ENCODE peak calls at places on chromosome 16, in five cellular contexts. X, C, L, Q and I are unnamed samples.

GRCh38 chr16:19294156-19294649 is 8.7 kb downstream of the CLEC19A start:
- DNase-seq in X (no peak), C (no peak), L (no peak), Q (peak), I (no peak)

GRCh38 chr16:87641721-87642120 is 39.4 kb downstream of the JPH3 start:
- DNase-seq in X (no peak), C (no peak), L (no peak), Q (no peak), I (no peak)

GRCh38 chr16:69294051-69294450 is 17.1 kb upstream of the VPS4A start:
- DNase-seq in X (peak), C (no peak), L (no peak), Q (no peak), I (no peak)

GRCh38 chr16:54503011-54503410 is 216.4 kb upstream of the IRX3 start:
- DNase-seq in X (no peak), C (no peak), L (no peak), Q (no peak), I (no peak)

GRCh38 chr16:23101012-23101550 is 48.2 kb downstream of the USP31 start:
- DNase-seq in X (no peak), C (no peak), L (no peak), Q (no peak), I (no peak)

GRCh38 chr16:22335668-22336246 is 38.5 kb downstream of the POLR3E start:
- DNase-seq in X (no peak), C (no peak), L (no peak), Q (no peak), I (no peak)

GRCh38 chr16:47358816-47359215 is 102.0 kb downstream of the ITFG1 start:
- DNase-seq in X (peak), C (no peak), L (no peak), Q (no peak), I (peak)

GRCh38 chr16:13391337-13391736 is 489.9 kb downstream of the SHISA9 start:
- DNase-seq in X (no peak), C (no peak), L (no peak), Q (peak), I (no peak)

GRCh38 chr16:14489460-14489859 is 140.6 kb downstream of the PARN start:
- DNase-seq in X (peak), C (peak), L (peak), Q (no peak), I (peak)

GRCh38 chr16:78748471-78748929 is 649.0 kb downstream of the WWOX start:
- DNase-seq in X (no peak), C (no peak), L (peak), Q (no peak), I (no peak)

GRCh38 chr16:76277099-76278030 is at the start of gene CNTNAP4:
- DNase-seq in X (no peak), C (no peak), L (peak), Q (no peak), I (no peak)

GRCh38 chr16:55043499-55043898 is 112.8 kb downstream of the IRX5 start:
- DNase-seq in X (no peak), C (no peak), L (no peak), Q (no peak), I (no peak)

GRCh38 chr16:2001456-2002355 is 7.9 kb downstream of the ZNF598 start:
- DNase-seq in X (no peak), C (no peak), L (no peak), Q (no peak), I (no peak)

GRCh38 chr16:3690991-3691720 is 26.2 kb downstream of the TRAP1 start:
- DNase-seq in X (no peak), C (no peak), L (no peak), Q (no peak), I (no peak)

GRCh38 chr16:19118938-19119431 is 5.2 kb downstream of the ITPRIPL2 start:
- DNase-seq in X (peak), C (no peak), L (no peak), Q (no peak), I (peak)

GRCh38 chr16:89506113-89506504 is 2.1 kb upstream of the SPG7 start:
- DNase-seq in X (no peak), C (no peak), L (no peak), Q (no peak), I (no peak)

GRCh38 chr16:89506791-89507191 is 1.4 kb upstream of the SPG7 start:
- DNase-seq in X (no peak), C (no peak), L (no peak), Q (no peak), I (peak)

GRCh38 chr16:89505204-89506112 is 2.7 kb upstream of the SPG7 start:
- DNase-seq in X (peak), C (peak), L (no peak), Q (peak), I (peak)

GRCh38 chr16:89507834-89508590 is at the start of gene SPG7:
- DNase-seq in X (peak), C (peak), L (peak), Q (peak), I (peak)

GRCh38 chr16:89507219-89507833 is 877 bp upstream of the SPG7 start:
- DNase-seq in X (no peak), C (no peak), L (no peak), Q (no peak), I (no peak)
- TF ChIP-seq MXI1 in X (no peak), C (no peak), L (no peak), Q (no peak), I (no peak)

GRCh38 chr16:8585942-8586341 is 4.4 kb downstream of the TMEM114 start:
- DNase-seq in X (no peak), C (no peak), L (no peak), Q (no peak), I (no peak)
- TF ChIP-seq MXI1 in X (no peak), C (no peak), L (no peak), Q (no peak), I (no peak)

DNA sequence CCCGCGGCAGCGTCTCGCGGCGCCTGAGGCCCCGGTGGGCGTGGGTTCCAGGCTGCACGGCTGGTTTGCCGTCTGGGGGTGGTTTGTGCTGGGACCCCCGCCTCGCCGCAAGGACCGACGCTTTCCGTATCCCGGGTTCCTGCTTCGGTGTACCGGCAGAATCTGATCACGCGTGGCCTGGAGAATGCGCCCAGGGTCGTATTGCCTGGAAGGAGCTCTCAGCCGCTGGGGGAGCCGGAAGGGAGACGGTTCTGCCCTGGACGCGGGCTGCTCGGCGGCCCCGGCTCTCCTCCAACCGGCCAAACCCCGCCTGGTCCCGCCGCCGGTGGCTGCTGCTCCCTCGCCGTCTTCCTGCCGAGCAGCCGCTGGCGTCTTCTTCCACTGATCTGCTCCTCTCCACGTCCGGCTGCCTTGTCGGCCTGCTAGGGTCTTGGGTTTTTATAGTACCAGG is 39.8 kb downstream of the ZNF778 start:
- DNase-seq in X (no peak), C (no peak), L (peak), Q (no peak), I (no peak)
- TF ChIP-seq MXI1 in X (no peak), C (no peak), L (no peak), Q (no peak), I (no peak)

DNA sequence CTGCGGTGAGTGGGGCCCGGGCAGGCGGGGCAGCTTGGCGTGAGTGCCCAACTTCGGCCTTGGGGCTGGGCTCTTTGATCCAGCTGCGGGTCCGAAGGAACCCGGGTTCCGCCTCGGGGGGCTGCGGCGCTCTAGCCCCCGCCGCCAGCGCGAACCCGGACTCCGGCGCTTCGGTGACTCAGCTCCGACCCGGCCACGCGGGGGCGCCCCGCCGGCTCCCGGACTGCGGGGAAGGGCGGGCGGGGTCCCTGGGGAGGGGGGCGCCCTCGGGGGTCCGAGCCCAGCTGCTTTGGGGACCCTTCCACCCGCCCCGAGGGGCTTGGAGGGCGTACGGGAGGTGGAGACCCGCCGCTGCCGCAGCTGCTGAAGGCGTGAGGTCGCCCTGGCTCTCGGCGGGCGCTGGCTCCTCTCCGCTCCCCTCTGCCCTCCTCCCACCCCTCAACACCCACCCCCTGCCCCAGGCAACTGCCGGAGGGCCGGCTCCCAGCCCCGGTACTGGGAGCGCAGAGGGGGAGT is 461 bp downstream of the CPNE2 start:
- DNase-seq in X (no peak), C (no peak), L (peak), Q (no peak), I (peak)
- TF ChIP-seq MXI1 in X (no peak), C (no peak), L (no peak), Q (no peak), I (no peak)

DNA sequence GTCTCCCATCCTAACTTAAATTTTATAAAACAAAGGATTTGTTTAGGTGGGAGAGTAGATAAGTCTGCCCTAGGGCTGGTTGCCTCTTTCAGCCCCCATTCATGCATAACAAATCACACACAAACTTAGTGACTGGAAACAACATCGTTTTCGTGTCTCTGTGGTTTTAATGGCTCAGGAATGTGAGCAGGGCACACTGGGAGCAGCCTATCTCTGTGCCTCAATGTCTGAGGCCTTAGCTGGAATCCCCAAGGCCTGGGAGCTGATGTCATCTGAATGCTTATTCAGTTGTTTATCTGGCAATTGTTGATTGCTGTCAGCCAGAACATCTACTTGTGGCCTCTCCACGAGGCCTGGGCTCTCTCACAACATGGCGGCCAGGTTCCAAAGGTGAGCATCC is 101.9 kb upstream of the HSBP1 start:
- DNase-seq in X (no peak), C (no peak), L (no peak), Q (no peak), I (no peak)
- TF ChIP-seq MXI1 in X (no peak), C (no peak), L (no peak), Q (no peak), I (no peak)

GRCh38 chr16:4752351-4753100 is 14.4 kb downstream of the ZNF500 start:
- DNase-seq in X (no peak), C (no peak), L (no peak), Q (no peak), I (no peak)
- TF ChIP-seq MXI1 in X (no peak), C (no peak), L (no peak), Q (no peak), I (no peak)

DNA sequence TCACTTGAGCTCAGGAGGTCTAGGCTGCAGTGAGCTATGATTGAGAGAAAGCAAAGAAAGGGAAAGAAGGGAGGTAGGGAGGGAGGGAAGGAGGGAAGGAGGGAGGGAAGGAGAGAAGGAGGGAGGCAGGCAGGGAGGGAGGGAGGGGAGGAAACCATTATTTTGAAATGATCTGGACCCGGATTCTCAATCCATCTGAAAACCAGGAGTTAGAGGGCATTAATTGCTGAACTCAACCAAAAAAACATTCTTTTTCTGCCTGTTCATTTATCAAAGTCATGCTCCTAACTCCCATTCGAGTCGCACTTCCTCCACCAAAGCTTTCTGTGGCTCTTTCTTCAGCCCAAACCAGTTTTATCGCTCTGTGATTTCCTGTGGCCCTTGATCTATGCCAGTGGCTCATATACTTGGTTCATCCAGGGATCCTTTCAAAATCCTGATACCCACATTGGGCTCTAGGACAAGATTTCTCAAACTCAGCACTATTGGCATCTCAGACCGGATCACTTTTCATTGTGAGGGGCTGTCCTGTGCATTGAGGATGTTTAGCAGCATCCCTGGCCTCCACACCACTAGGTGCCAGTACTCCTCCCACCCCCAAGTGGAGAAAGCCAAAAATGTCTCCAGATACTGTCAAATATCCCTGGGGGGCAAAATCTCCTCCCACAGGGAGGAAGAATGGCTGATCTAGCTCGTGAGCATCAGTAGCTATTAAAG is 38.2 kb downstream of the CMTM4 start:
- DNase-seq in X (no peak), C (no peak), L (no peak), Q (no peak), I (no peak)
- TF ChIP-seq MXI1 in X (no peak), C (no peak), L (no peak), Q (no peak), I (no peak)

GRCh38 chr16:81610144-81610842 is 165.7 kb downstream of the CMIP start:
- DNase-seq in X (peak), C (no peak), L (peak), Q (no peak), I (no peak)
- TF ChIP-seq MXI1 in X (peak), C (no peak), L (no peak), Q (no peak), I (no peak)

GRCh38 chr16:61862756-61863155 is 173.5 kb downstream of the CDH8 start:
- DNase-seq in X (no peak), C (no peak), L (no peak), Q (no peak), I (no peak)

GRCh38 chr16:61862221-61862620 is 174.0 kb downstream of the CDH8 start:
- DNase-seq in X (no peak), C (no peak), L (no peak), Q (no peak), I (no peak)

DNA sequence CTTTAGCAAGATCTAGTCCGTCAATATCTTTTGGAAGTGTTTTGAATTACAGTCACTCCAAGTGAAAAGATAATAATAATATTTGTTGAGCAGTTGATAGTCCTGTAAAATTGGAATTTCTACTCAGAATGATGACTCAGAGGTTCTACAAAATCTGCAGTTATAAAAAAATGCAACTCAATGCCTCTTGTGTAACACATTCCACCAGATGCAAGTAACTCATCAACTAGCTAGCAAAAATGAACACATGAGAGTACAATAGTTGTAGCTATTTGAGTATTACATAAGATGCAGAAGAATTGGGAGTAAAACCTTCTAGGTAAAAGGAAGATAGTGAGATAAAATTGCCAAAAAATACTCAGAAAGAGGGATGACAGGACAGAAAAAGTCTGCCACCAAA is 177.2 kb downstream of the CDH8 start:
- DNase-seq in X (no peak), C (no peak), L (no peak), Q (no peak), I (no peak)
- TF ChIP-seq MXI1 in X (no peak), C (no peak), L (no peak), Q (no peak), I (no peak)